ENCODE peak calls at places on chromosome 1, in four cellular contexts. One of them, this sample, is unnamed.

GRCh38 chr1:38334930-38335592 is 288.5 kb upstream of the POU3F1 start:
- DNase-seq in NCI-H1436 treated with DMSO at 0.1 percent for 48 hours: no peak
- DNase-seq in NCI-H2107: no peak
- DNase-seq in Right ventricle myocardium superior: no peak
- DNase-seq in this sample: no peak

GRCh38 chr1:197178998-197179397 is 32.5 kb upstream of the ASPM start:
- DNase-seq in NCI-H1436 treated with DMSO at 0.1 percent for 48 hours: no peak
- DNase-seq in NCI-H2107: no peak
- DNase-seq in Right ventricle myocardium superior: no peak
- DNase-seq in this sample: no peak

GRCh38 chr1:10662090-10662688 is 134.3 kb downstream of the CASZ1 start:
- DNase-seq in NCI-H1436 treated with DMSO at 0.1 percent for 48 hours: no peak
- DNase-seq in NCI-H2107: no peak
- DNase-seq in Right ventricle myocardium superior: no peak
- DNase-seq in this sample: no peak

GRCh38 chr1:190084552-190084951 is 393.1 kb downstream of the BRINP3 start:
- DNase-seq in NCI-H1436 treated with DMSO at 0.1 percent for 48 hours: no peak
- DNase-seq in NCI-H2107: no peak
- DNase-seq in Right ventricle myocardium superior: no peak
- DNase-seq in this sample: no peak

GRCh38 chr1:24206516-24207394 is 19.7 kb upstream of the IFNLR1 start:
- DNase-seq in NCI-H1436 treated with DMSO at 0.1 percent for 48 hours: no peak
- DNase-seq in NCI-H2107: no peak
- DNase-seq in Right ventricle myocardium superior: no peak
- DNase-seq in this sample: no peak

GRCh38 chr1:213931804-213932203 is 56.0 kb upstream of the PROX1 start:
- DNase-seq in NCI-H1436 treated with DMSO at 0.1 percent for 48 hours: no peak
- DNase-seq in NCI-H2107: no peak
- DNase-seq in Right ventricle myocardium superior: no peak
- DNase-seq in this sample: no peak

GRCh38 chr1:62426794-62427193 is 10.1 kb upstream of the USP1 start:
- DNase-seq in NCI-H1436 treated with DMSO at 0.1 percent for 48 hours: no peak
- DNase-seq in NCI-H2107: no peak
- DNase-seq in Right ventricle myocardium superior: no peak
- DNase-seq in this sample: no peak

GRCh38 chr1:37481289-37482003 is 7.1 kb downstream of the ZC3H12A start:
- DNase-seq in NCI-H1436 treated with DMSO at 0.1 percent for 48 hours: no peak
- DNase-seq in NCI-H2107: no peak
- DNase-seq in Right ventricle myocardium superior: no peak
- DNase-seq in this sample: no peak

GRCh38 chr1:37258068-37258467 is 216.3 kb upstream of the ZC3H12A start:
- DNase-seq in NCI-H1436 treated with DMSO at 0.1 percent for 48 hours: no peak
- DNase-seq in NCI-H2107: no peak
- DNase-seq in Right ventricle myocardium superior: no peak
- DNase-seq in this sample: no peak

GRCh38 chr1:156591432-156592157 is at the start of gene NAXE:
- DNase-seq in NCI-H1436 treated with DMSO at 0.1 percent for 48 hours: no peak
- DNase-seq in NCI-H2107: peak
- DNase-seq in Right ventricle myocardium superior: peak
- DNase-seq in this sample: peak

GRCh38 chr1:79796434-79796833 is 789.9 kb upstream of the ADGRL4 start:
- DNase-seq in NCI-H1436 treated with DMSO at 0.1 percent for 48 hours: no peak
- DNase-seq in NCI-H2107: no peak
- DNase-seq in Right ventricle myocardium superior: no peak
- DNase-seq in this sample: no peak

GRCh38 chr1:178389441-178389840 is 107.3 kb downstream of the CLEC20A start:
- DNase-seq in NCI-H1436 treated with DMSO at 0.1 percent for 48 hours: no peak
- DNase-seq in NCI-H2107: no peak
- DNase-seq in Right ventricle myocardium superior: no peak
- DNase-seq in this sample: no peak

GRCh38 chr1:242523968-242524570 is 428 bp downstream of the PLD5 start:
- DNase-seq in NCI-H1436 treated with DMSO at 0.1 percent for 48 hours: no peak
- DNase-seq in NCI-H2107: peak
- DNase-seq in Right ventricle myocardium superior: no peak
- DNase-seq in this sample: no peak

GRCh38 chr1:150151291-150152181 is 1.8 kb downstream of the PLEKHO1 start:
- DNase-seq in NCI-H1436 treated with DMSO at 0.1 percent for 48 hours: no peak
- DNase-seq in NCI-H2107: no peak
- DNase-seq in Right ventricle myocardium superior: no peak
- DNase-seq in this sample: peak

GRCh38 chr1:55197106-55197505 is 18.1 kb downstream of the USP24 start:
- DNase-seq in NCI-H1436 treated with DMSO at 0.1 percent for 48 hours: no peak
- DNase-seq in NCI-H2107: no peak
- DNase-seq in Right ventricle myocardium superior: no peak
- DNase-seq in this sample: no peak

GRCh38 chr1:52281518-52281917 is 84.5 kb downstream of the CC2D1B start:
- DNase-seq in NCI-H1436 treated with DMSO at 0.1 percent for 48 hours: no peak
- DNase-seq in NCI-H2107: no peak
- DNase-seq in Right ventricle myocardium superior: no peak
- DNase-seq in this sample: no peak

This sample was measured in sigmoid colon.